ENCODE peak calls at places on chromosomes 7 and 10, in ten cellular contexts. S, A, P, K, X, Y, E, J, Q and N are unnamed samples.

GRCh38 chr7:921581-922333 is 32.7 kb downstream of the ADAP1 start:
- DNase-seq in X (peak), S (peak), Q (peak), K (no peak), Y (peak), J (no peak), P (no peak), E (no peak), A (peak), N (no peak)

GRCh38 chr10:15370741-15371701 is at the start of gene FAM171A1:
- DNase-seq in Q (peak), S (peak), A (peak), P (no peak), X (no peak), E (peak), Y (peak), J (peak), K (peak), N (peak)

GRCh38 chr7:158351051-158351450 is 236.6 kb downstream of the PTPRN2 start:
- DNase-seq in S (peak), Q (no peak), K (no peak), P (no peak), J (no peak), X (no peak), A (peak), E (no peak), Y (no peak), N (no peak)

GRCh38 chr7:4174451-4174850 is 507.6 kb upstream of the FOXK1 start:
- DNase-seq in Q (no peak), Y (no peak), J (no peak), A (no peak), X (no peak), P (no peak), E (no peak), K (no peak), S (no peak), N (no peak)

GRCh38 chr10:50635286-50635685 is 11.5 kb upstream of the SGMS1 start:
- DNase-seq in K (no peak), Q (no peak), J (no peak), X (no peak), P (no peak), A (no peak), E (no peak), Y (no peak), S (no peak), N (no peak)

GRCh38 chr7:148856035-148856881 is 27.8 kb downstream of the EZH2 start:
- DNase-seq in J (peak), K (peak), S (no peak), Q (peak), X (no peak), A (no peak), E (peak), P (no peak), Y (peak), N (peak)

GRCh38 chr7:158432369-158433270 is 155.0 kb downstream of the PTPRN2 start:
- DNase-seq in X (no peak), J (peak), P (no peak), S (no peak), A (peak), E (no peak), Y (no peak), Q (no peak), K (no peak), N (peak)

GRCh38 chr7:67426654-67427053 is 430.0 kb downstream of the TYW1 start:
- DNase-seq in S (no peak), J (no peak), A (no peak), E (no peak), Q (no peak), P (no peak), X (no peak), K (no peak), Y (no peak), N (no peak)

GRCh38 chr10:110147961-110148360 is 59.4 kb upstream of the MXI1 start:
- DNase-seq in A (no peak), Q (no peak), K (no peak), E (no peak), Y (no peak), X (no peak), P (no peak), S (peak), J (no peak), N (peak)

GRCh38 chr7:22372863-22373262 is 15.9 kb upstream of the RAPGEF5 start:
- DNase-seq in K (no peak), X (no peak), E (no peak), S (no peak), A (no peak), Q (no peak), P (no peak), Y (no peak), J (no peak), N (no peak)

GRCh38 chr10:31064334-31064733 is 32.7 kb upstream of the ZNF438 start:
- DNase-seq in J (peak), Q (no peak), X (no peak), A (no peak), P (no peak), Y (no peak), K (no peak), E (no peak), S (no peak), N (no peak)

GRCh38 chr10:49318751-49319150 is 19.8 kb downstream of the C10orf71 start:
- DNase-seq in A (peak), S (no peak), P (no peak), X (no peak), Y (no peak), J (no peak), E (no peak), K (no peak), Q (no peak), N (no peak)

GRCh38 chr10:11742009-11742778 is at the start of gene ECHDC3:
- DNase-seq in X (no peak), K (peak), J (peak), S (peak), A (peak), Q (peak), P (no peak), E (peak), Y (peak), N (no peak)

GRCh38 chr7:123208793-123209192 is 9.0 kb upstream of the SLC13A1 start:
- DNase-seq in K (no peak), Y (no peak), X (no peak), J (peak), S (no peak), A (no peak), E (no peak), Q (peak), P (no peak), N (no peak)

DNA sequence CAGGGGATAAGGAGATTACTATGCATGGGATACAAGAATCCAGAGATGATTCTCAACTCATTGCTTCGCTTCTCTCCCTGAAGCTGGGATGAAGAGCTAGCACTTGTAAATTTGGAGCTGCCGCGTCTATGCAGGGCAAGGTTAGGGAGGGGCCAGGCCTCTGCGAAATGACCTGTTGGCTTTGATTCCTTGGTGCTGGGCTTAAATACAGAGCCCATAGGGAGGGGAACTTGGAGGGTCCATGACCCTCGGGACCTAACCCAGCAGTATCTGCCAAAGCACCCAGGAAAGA is 673 bp upstream of the WNT2 start:
- DNase-seq in Q (no peak), K (peak), P (no peak), J (no peak), E (no peak), S (no peak), Y (no peak), A (no peak), X (no peak), N (no peak)
- H3K4me3 ChIP-seq in Q (no peak), K (peak), P (peak), J (peak), E (no peak), S (peak), Y (peak), A (peak), X (peak), N (no peak)

GRCh38 chr10:108204528-108205313 is 1040.2 kb upstream of the SORCS1 start:
- DNase-seq in Q (no peak), Y (no peak), E (no peak), P (peak), X (no peak), S (no peak), A (no peak), J (peak), K (peak), N (no peak)
- H3K4me3 ChIP-seq in Q (no peak), Y (no peak), E (no peak), P (no peak), X (no peak), S (no peak), A (no peak), J (no peak), K (no peak), N (no peak)

DNA sequence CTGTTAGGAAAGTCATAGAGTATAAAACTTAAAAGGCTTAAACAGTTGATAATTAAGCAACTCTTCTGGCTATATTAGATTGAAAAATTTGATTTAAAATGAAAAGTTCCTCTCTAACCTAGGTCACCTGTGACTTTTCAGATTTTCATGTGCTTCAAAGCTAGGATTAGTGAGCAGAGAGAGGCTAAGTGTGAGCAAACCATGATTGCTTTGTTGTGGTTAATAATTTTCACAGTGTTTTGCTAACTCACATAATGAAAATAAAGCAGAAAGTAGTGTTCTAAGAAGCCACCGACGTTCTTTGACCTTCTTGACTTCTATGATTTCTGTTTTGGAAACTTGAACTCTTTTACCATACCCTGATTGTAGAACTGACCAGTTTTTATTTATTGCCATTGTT is 75.5 kb upstream of the OIT3 start:
- DNase-seq in A (no peak), P (no peak), X (no peak), Y (no peak), S (no peak), E (no peak), K (no peak), Q (no peak), J (no peak), N (no peak)
- H3K4me3 ChIP-seq in A (no peak), P (no peak), X (no peak), Y (no peak), S (no peak), E (no peak), K (no peak), Q (no peak), J (no peak), N (no peak)

GRCh38 chr10:27784272-27784671 is 38.7 kb upstream of the MKX start:
- DNase-seq in X (no peak), S (no peak), Q (no peak), Y (no peak), A (no peak), E (no peak), J (no peak), P (no peak), K (no peak), N (no peak)

GRCh38 chr10:27779462-27779861 is 33.8 kb upstream of the MKX start:
- DNase-seq in E (no peak), A (no peak), K (no peak), P (no peak), Q (no peak), X (no peak), S (no peak), J (no peak), Y (no peak), N (no peak)

GRCh38 chr10:27783660-27784059 is 38.0 kb upstream of the MKX start:
- DNase-seq in K (peak), E (peak), J (peak), A (no peak), P (no peak), Y (no peak), Q (peak), S (no peak), X (no peak), N (peak)
- H3K4me3 ChIP-seq in K (no peak), E (no peak), J (no peak), A (no peak), P (no peak), Y (no peak), Q (no peak), S (no peak), X (no peak), N (no peak)

GRCh38 chr7:14322724-14323123 is 333.3 kb upstream of the ETV1 start:
- DNase-seq in S (no peak), X (no peak), Y (no peak), K (no peak), J (no peak), A (no peak), Q (no peak), P (no peak), E (no peak), N (no peak)

DNA sequence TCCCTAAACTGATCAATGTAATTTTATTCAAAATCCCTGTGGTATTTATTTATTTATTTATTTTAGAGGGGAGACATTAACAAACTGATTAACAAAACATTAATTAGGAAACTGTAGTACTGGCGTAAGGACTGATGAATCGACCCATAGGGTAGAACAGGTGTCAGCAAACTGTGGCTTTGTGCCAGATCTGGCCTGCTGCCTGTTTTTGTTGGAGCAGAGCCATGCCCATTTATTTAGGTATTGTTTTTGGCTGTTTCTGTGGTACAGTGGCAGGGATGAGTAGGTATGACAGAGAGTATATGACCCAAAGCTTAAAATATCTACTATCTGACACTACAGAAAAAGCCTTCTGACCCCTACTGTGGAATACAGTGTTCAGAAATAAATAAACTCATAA is 332.5 kb upstream of the ETV1 start:
- DNase-seq in P (no peak), X (no peak), A (no peak), Y (no peak), K (no peak), S (no peak), Q (no peak), E (no peak), J (no peak), N (no peak)
- H3K4me3 ChIP-seq in P (no peak), X (no peak), A (no peak), Y (no peak), K (no peak), S (no peak), Q (no peak), E (no peak), J (no peak), N (no peak)

GRCh38 chr10:3194871-3195270 is 22.3 kb upstream of the PITRM1 start:
- DNase-seq in K (no peak), E (no peak), Y (no peak), A (no peak), X (no peak), Q (no peak), P (no peak), J (no peak), S (no peak), N (no peak)

GRCh38 chr10:3193751-3194150 is 21.2 kb upstream of the PITRM1 start:
- DNase-seq in Y (no peak), E (no peak), S (no peak), A (peak), X (no peak), J (no peak), Q (no peak), K (no peak), P (no peak), N (no peak)

GRCh38 chr10:3195286-3195685 is 22.7 kb upstream of the PITRM1 start:
- DNase-seq in K (no peak), X (no peak), A (no peak), Y (no peak), S (no peak), E (no peak), Q (no peak), P (no peak), J (no peak), N (no peak)

GRCh38 chr10:3190817-3191216 is 18.2 kb upstream of the PITRM1 start:
- DNase-seq in A (peak), E (no peak), X (no peak), S (no peak), Q (no peak), Y (no peak), P (no peak), K (no peak), J (no peak), N (no peak)

GRCh38 chr10:3192856-3193635 is 20.5 kb upstream of the PITRM1 start:
- DNase-seq in E (peak), P (no peak), Q (peak), A (peak), K (peak), S (no peak), J (peak), X (no peak), Y (no peak), N (peak)
- H3K4me3 ChIP-seq in E (no peak), P (no peak), Q (no peak), A (no peak), K (no peak), S (peak), J (no peak), X (peak), Y (peak), N (no peak)

GRCh38 chr10:102658802-102659201 is 14.5 kb downstream of the TRIM8 start:
- DNase-seq in Y (no peak), A (no peak), X (no peak), P (no peak), Q (no peak), J (no peak), S (no peak), K (no peak), E (no peak), N (no peak)
- H3K4me3 ChIP-seq in Y (no peak), A (no peak), X (no peak), P (no peak), Q (no peak), J (no peak), S (no peak), K (no peak), E (no peak), N (no peak)

DNA sequence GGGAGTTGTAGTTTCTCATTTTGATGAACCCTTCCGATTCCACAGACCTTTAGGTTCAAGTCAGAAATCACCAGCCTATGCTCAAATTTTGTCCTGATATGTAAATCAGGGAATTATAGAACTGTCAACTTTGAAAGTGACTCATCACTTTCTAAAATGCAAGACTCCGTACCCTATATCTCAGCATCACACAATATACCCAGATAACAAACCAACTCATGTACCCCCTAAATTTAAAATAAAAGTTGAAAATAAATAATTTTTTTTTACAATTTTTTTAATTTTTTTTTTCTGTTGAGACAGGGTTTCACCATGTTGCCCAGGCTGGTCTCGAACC is 393 bp upstream of the ARHGAP19 start:
- DNase-seq in Y (no peak), X (no peak), P (no peak), E (no peak), J (no peak), Q (no peak), A (no peak), K (no peak), S (no peak), N (no peak)
- H3K4me3 ChIP-seq in Y (no peak), X (no peak), P (no peak), E (no peak), J (no peak), Q (no peak), A (no peak), K (peak), S (no peak), N (no peak)

GRCh38 chr10:100518761-100519241 is 860 bp downstream of the SEC31B start:
- DNase-seq in A (no peak), K (peak), E (peak), Q (peak), J (peak), X (no peak), P (no peak), S (no peak), Y (peak), N (peak)
- H3K4me3 ChIP-seq in A (no peak), K (no peak), E (no peak), Q (no peak), J (peak), X (peak), P (no peak), S (peak), Y (peak), N (no peak)

GRCh38 chr7:77205706-77206105 is 6.1 kb upstream of the FGL2 start:
- DNase-seq in K (no peak), Y (no peak), P (no peak), S (no peak), J (no peak), Q (no peak), X (no peak), E (no peak), A (no peak), N (no peak)

GRCh38 chr7:77197135-77197534 is 2.5 kb downstream of the FGL2 start:
- DNase-seq in K (no peak), X (no peak), P (no peak), Y (no peak), A (no peak), J (no peak), E (no peak), S (no peak), Q (no peak), N (no peak)

GRCh38 chr7:77199008-77199966 is at the start of gene FGL2:
- DNase-seq in J (peak), Q (peak), X (peak), E (peak), P (peak), A (peak), K (peak), Y (peak), S (peak), N (peak)

GRCh38 chr7:77200542-77200941 is 923 bp upstream of the FGL2 start:
- DNase-seq in X (no peak), S (no peak), Y (no peak), Q (no peak), K (peak), P (no peak), E (no peak), A (no peak), J (no peak), N (no peak)

DNA sequence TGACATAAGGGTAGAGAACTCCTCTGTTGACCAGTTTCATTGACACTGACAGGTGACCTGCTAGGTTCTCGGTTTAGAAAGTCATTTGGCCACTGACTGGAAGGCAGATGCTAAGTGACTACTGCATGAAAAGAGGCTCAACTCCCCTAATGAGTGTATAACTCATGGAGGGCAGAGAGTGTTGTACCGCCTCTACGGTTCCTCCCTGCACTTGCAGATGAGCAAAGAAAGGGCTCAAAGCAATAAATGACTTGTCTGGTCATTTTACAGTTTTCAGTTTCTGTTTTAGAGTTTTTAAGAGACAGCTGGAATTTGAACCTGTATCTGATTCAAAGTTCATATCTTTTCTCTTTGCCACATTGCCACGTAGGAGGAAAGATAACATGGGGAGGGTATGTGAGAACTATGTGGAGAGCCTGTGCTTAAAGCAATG is 2.9 kb upstream of the FGL2 start:
- DNase-seq in X (no peak), S (no peak), Q (no peak), Y (no peak), E (no peak), A (no peak), P (no peak), K (peak), J (no peak), N (no peak)
- H3K4me3 ChIP-seq in X (no peak), S (no peak), Q (no peak), Y (no peak), E (no peak), A (no peak), P (no peak), K (peak), J (no peak), N (no peak)